ENCODE peak calls at places on chromosomes 4 and X, in four cellular contexts. One of them, this sample, is unnamed.

GRCh38 chr4:182938213-182938645 is 21.0 kb upstream of the DCTD start:
- DNase-seq in germinal center: peak
- DNase-seq in ovary: peak
- DNase-seq in epithelial cell of esophagus: peak
- DNase-seq in this sample: peak

GRCh38 chr4:186724861-186725419 is 1.3 kb upstream of the FAT1 start:
- DNase-seq in ovary: peak
- DNase-seq in epithelial cell of esophagus: peak
- DNase-seq in germinal center: no peak
- DNase-seq in this sample: no peak

GRCh38 chr4:88713782-88714181 is 16.2 kb upstream of the NAP1L5 start:
- DNase-seq in ovary: no peak
- DNase-seq in epithelial cell of esophagus: no peak
- DNase-seq in germinal center: no peak
- DNase-seq in this sample: no peak

GRCh38 chr4:99324361-99324760 is 3.2 kb upstream of the ADH1B start:
- DNase-seq in germinal center: no peak
- DNase-seq in epithelial cell of esophagus: no peak
- DNase-seq in ovary: no peak
- DNase-seq in this sample: no peak

GRCh38 chrX:69618803-69619202 is 2.9 kb downstream of the EDA start:
- DNase-seq in ovary: no peak
- DNase-seq in epithelial cell of esophagus: peak
- DNase-seq in germinal center: peak
- DNase-seq in this sample: no peak

GRCh38 chr4:138919094-138919936 is 96.3 kb upstream of the NOCT start:
- DNase-seq in ovary: peak
- DNase-seq in germinal center: peak
- DNase-seq in epithelial cell of esophagus: peak
- DNase-seq in this sample: peak

GRCh38 chr4:212438-213174 is 88.3 kb downstream of the ZNF718 start:
- DNase-seq in epithelial cell of esophagus: peak
- DNase-seq in germinal center: peak
- DNase-seq in ovary: peak
- DNase-seq in this sample: no peak

GRCh38 chrX:109533005-109533404 is 3.6 kb upstream of the NXT2 start:
- DNase-seq in ovary: no peak
- DNase-seq in germinal center: no peak
- DNase-seq in epithelial cell of esophagus: no peak
- DNase-seq in this sample: no peak

GRCh38 chr4:62709618-62710252 is 1509.6 kb downstream of the ADGRL3 start:
- DNase-seq in germinal center: no peak
- DNase-seq in epithelial cell of esophagus: peak
- DNase-seq in ovary: no peak
- DNase-seq in this sample: peak

GRCh38 chr4:8046925-8047541 is 107.4 kb upstream of the AFAP1 start:
- DNase-seq in germinal center: no peak
- DNase-seq in epithelial cell of esophagus: no peak
- DNase-seq in ovary: no peak
- DNase-seq in this sample: no peak

GRCh38 chr4:168514249-168514852 is 17.5 kb downstream of the PALLD start:
- DNase-seq in ovary: no peak
- DNase-seq in germinal center: peak
- DNase-seq in epithelial cell of esophagus: peak
- DNase-seq in this sample: peak

GRCh38 chr4:76539979-76540378 is 105.0 kb downstream of the SHROOM3 start:
- DNase-seq in ovary: no peak
- DNase-seq in epithelial cell of esophagus: no peak
- DNase-seq in germinal center: no peak
- DNase-seq in this sample: no peak

GRCh38 chrX:30612250-30612655 is 34.7 kb upstream of the TASL start:
- DNase-seq in ovary: no peak
- DNase-seq in germinal center: no peak
- DNase-seq in epithelial cell of esophagus: peak
- DNase-seq in this sample: no peak

GRCh38 chr4:88706574-88706973 is 8.9 kb upstream of the NAP1L5 start:
- DNase-seq in epithelial cell of esophagus: peak
- DNase-seq in ovary: peak
- DNase-seq in germinal center: no peak
- DNase-seq in this sample: peak

GRCh38 chr4:40576651-40577480 is 52.8 kb downstream of the RBM47 start:
- DNase-seq in epithelial cell of esophagus: peak
- DNase-seq in germinal center: peak
- DNase-seq in ovary: peak
- DNase-seq in this sample: no peak

GRCh38 chr4:128285085-128286023 is 2.3 kb downstream of the PGRMC2 start:
- DNase-seq in epithelial cell of esophagus: no peak
- DNase-seq in ovary: no peak
- DNase-seq in germinal center: no peak
- DNase-seq in this sample: no peak

GRCh38 chr4:141658316-141658715 is 21.9 kb downstream of the IL15 start:
- DNase-seq in epithelial cell of esophagus: no peak
- DNase-seq in germinal center: no peak
- DNase-seq in ovary: no peak
- DNase-seq in this sample: no peak

GRCh38 chr4:110183643-110184042 is 14.8 kb downstream of the ELOVL6 start:
- DNase-seq in germinal center: no peak
- DNase-seq in ovary: no peak
- DNase-seq in epithelial cell of esophagus: no peak
- DNase-seq in this sample: no peak

GRCh38 chr4:140469806-140470733 is 28.0 kb downstream of the MGAT4D start:
- DNase-seq in germinal center: no peak
- DNase-seq in epithelial cell of esophagus: no peak
- DNase-seq in ovary: peak
- DNase-seq in this sample: no peak

GRCh38 chrX:24425806-24426205 is 39.3 kb upstream of the PDK3 start:
- DNase-seq in germinal center: no peak
- DNase-seq in epithelial cell of esophagus: no peak
- DNase-seq in ovary: no peak
- DNase-seq in this sample: no peak

GRCh38 chr4:26289421-26289820 is 31.4 kb upstream of the RBPJ start:
- DNase-seq in ovary: no peak
- DNase-seq in germinal center: no peak
- DNase-seq in epithelial cell of esophagus: peak
- DNase-seq in this sample: no peak

GRCh38 chr4:107893171-107894137 is 37.9 kb upstream of the CYP2U1 start:
- DNase-seq in epithelial cell of esophagus: peak
- DNase-seq in ovary: no peak
- DNase-seq in germinal center: no peak
- DNase-seq in this sample: no peak

GRCh38 chrX:140434347-140434746 is 70.5 kb downstream of the SOX3 start:
- DNase-seq in germinal center: no peak
- DNase-seq in epithelial cell of esophagus: no peak
- DNase-seq in ovary: no peak
- DNase-seq in this sample: no peak

GRCh38 chr4:8644461-8644891 is 51.9 kb downstream of the CPZ start:
- DNase-seq in epithelial cell of esophagus: no peak
- DNase-seq in ovary: peak
- DNase-seq in germinal center: no peak
- DNase-seq in this sample: no peak

GRCh38 chr4:7649741-7650531 is 215.2 kb upstream of the PSAPL1 start:
- DNase-seq in epithelial cell of esophagus: no peak
- DNase-seq in germinal center: no peak
- DNase-seq in ovary: no peak
- DNase-seq in this sample: no peak

GRCh38 chrX:11352296-11352741 is 59.1 kb downstream of the AMELX start:
- DNase-seq in germinal center: no peak
- DNase-seq in ovary: no peak
- DNase-seq in epithelial cell of esophagus: peak
- DNase-seq in this sample: no peak

This sample was measured in COR-L47.